ENCODE peak calls at places on chromosomes 7 and 10, in eight cellular contexts. I is stimulated activated naive CD8-positive, alpha-beta T cell treated with anti-CD3 and anti-CD28 coated beads, Interleukin-15, Interleukin-2, amounts not matched to agents 100 U/mL and 50 U/mL, for 24 hours; D is H7; C is MV-4-11; A is skeletal muscle cell; J is A172; R is activated T-helper 1 cell treated with anti-CD3 and anti-CD28 coated beads, Interleukin-12 subunit alpha, Interleukin-12 subunit beta, Interleukin-2, Interleukin-4 antibody, amounts not matched to agents 30 ng/mL and 10 ng/mL and 1 ng/mL, durations not matched to agents 14 hours and 24 hours and 36 hours; W is AG08396. P is an unnamed sample.

GRCh38 chr10:44396671-44397191 is 11.8 kb upstream of the CXCL12 start:
- DNase-seq in R (no peak), A (no peak), W (no peak), C (no peak), I (no peak), D (no peak), J (no peak), P (no peak)

GRCh38 chr10:63128443-63128842 is 4.7 kb upstream of the NRBF2 start:
- DNase-seq in W (no peak), C (no peak), I (no peak), A (no peak), R (no peak), D (no peak), J (no peak), P (no peak)

GRCh38 chr10:104080762-104081161 is 4.9 kb downstream of the COL17A1 start:
- DNase-seq in R (no peak), C (peak), D (no peak), I (no peak), W (no peak), J (peak), A (no peak), P (peak)

GRCh38 chr7:85595639-85596268 is 408.9 kb upstream of the SEMA3D start:
- DNase-seq in C (no peak), W (peak), A (peak), I (no peak), D (no peak), J (no peak), R (no peak), P (no peak)

GRCh38 chr10:63628526-63629362 is 107.5 kb downstream of the REEP3 start:
- DNase-seq in D (peak), A (no peak), R (no peak), J (peak), W (peak), I (peak), C (peak), P (peak)

GRCh38 chr10:129922598-129923123 is 41.4 kb downstream of the EBF3 start:
- DNase-seq in R (no peak), A (no peak), I (no peak), W (no peak), D (no peak), C (no peak), J (no peak), P (no peak)

GRCh38 chr7:2629740-2630681 is 1.8 kb upstream of the TTYH3 start:
- DNase-seq in D (no peak), W (no peak), I (no peak), A (no peak), J (peak), R (no peak), C (no peak), P (no peak)

GRCh38 chr7:91397099-91397498 is 132.9 kb downstream of the FZD1 start:
- DNase-seq in J (no peak), C (no peak), I (no peak), D (no peak), A (no peak), W (no peak), R (no peak), P (no peak)

GRCh38 chr7:12549106-12549505 is 21.4 kb upstream of the SCIN start:
- DNase-seq in A (peak), R (no peak), I (no peak), D (no peak), C (peak), W (peak), J (no peak), P (no peak)

GRCh38 chr10:120041807-120042545 is 149.4 kb downstream of the SEC23IP start:
- DNase-seq in A (no peak), I (no peak), W (no peak), C (peak), D (peak), J (no peak), R (no peak), P (no peak)

GRCh38 chr10:132395704-132396494 is 1.1 kb upstream of the PWWP2B start:
- DNase-seq in I (peak), W (no peak), C (no peak), J (no peak), R (no peak), D (peak), A (no peak), P (peak)

GRCh38 chr7:140681766-140682165 is 9.0 kb downstream of the ADCK2 start:
- DNase-seq in I (no peak), W (no peak), D (no peak), A (no peak), C (no peak), R (no peak), J (no peak), P (no peak)